ENCODE peak calls at places on chromosomes 2 and 18, in eight cellular contexts. N is D341Med; X is sigmoid colon; I is activated CD8-positive, alpha-beta memory T cell treated with anti-CD3 and anti-CD28 coated beads, Interleukin-2, amount 50 U/mL, for 48 hours; T is NCI-H146; D is GF-D8; K is fibroblast of pulmonary artery; L is IMR-90. A is an unnamed sample.

GRCh38 chr2:171482877-171483276 is 39.4 kb upstream of the CYBRD1 start:
- DNase-seq in N (no peak), X (no peak), I (no peak), T (no peak), D (no peak), K (no peak), L (peak), A (no peak)

GRCh38 chr2:231200805-231201474 is 2.5 kb downstream of the ARMC9 start:
- DNase-seq in N (no peak), X (peak), I (no peak), T (no peak), D (no peak), K (peak), L (peak), A (no peak)

GRCh38 chr2:8303322-8303832 is 378.5 kb upstream of the ID2 start:
- DNase-seq in N (no peak), X (peak), I (peak), T (no peak), D (peak), K (no peak), L (no peak), A (peak)

GRCh38 chr2:21916934-21917522 is 793.3 kb downstream of the TDRD15 start:
- DNase-seq in N (no peak), X (no peak), I (no peak), T (no peak), D (no peak), K (no peak), L (peak), A (no peak)

GRCh38 chr2:68741238-68741637 is 6.6 kb downstream of the ARHGAP25 start:
- DNase-seq in N (no peak), X (no peak), I (no peak), T (no peak), D (no peak), K (no peak), L (no peak), A (peak)

GRCh38 chr2:202337706-202338346 is 38.3 kb upstream of the BMPR2 start:
- DNase-seq in N (peak), X (no peak), I (no peak), T (no peak), D (no peak), K (no peak), L (no peak), A (no peak)

GRCh38 chr18:46542545-46542944 is 114.5 kb downstream of the LOXHD1 start:
- DNase-seq in N (no peak), X (no peak), I (no peak), T (no peak), D (no peak), K (peak), L (no peak), A (no peak)

GRCh38 chr18:71707985-71708500 is 836.1 kb downstream of the CBLN2 start:
- DNase-seq in N (no peak), X (no peak), I (no peak), T (no peak), D (no peak), K (peak), L (no peak), A (no peak)

GRCh38 chr2:180141600-180141999 is 134.5 kb upstream of the CWC22 start:
- DNase-seq in N (no peak), X (no peak), I (no peak), T (no peak), D (no peak), K (no peak), L (no peak), A (no peak)

GRCh38 chr2:113370030-113370429 is 67.5 kb upstream of the ZNG1B start:
- DNase-seq in N (no peak), X (no peak), I (no peak), T (no peak), D (no peak), K (no peak), L (no peak), A (no peak)

GRCh38 chr2:162734866-162735265 is 103.7 kb downstream of the KCNH7 start:
- DNase-seq in N (no peak), X (no peak), I (no peak), T (no peak), D (no peak), K (no peak), L (no peak), A (no peak)

GRCh38 chr2:42196403-42197267 is 27.5 kb downstream of the EML4 start:
- DNase-seq in N (peak), X (no peak), I (no peak), T (peak), D (peak), K (peak), L (peak), A (peak)

GRCh38 chr18:63887424-63887823 is at the start of gene SERPINB2:
- DNase-seq in N (no peak), X (no peak), I (no peak), T (no peak), D (no peak), K (peak), L (peak), A (peak)

GRCh38 chr18:57440331-57441101 is 5.3 kb downstream of the ONECUT2 start:
- DNase-seq in N (no peak), X (no peak), I (peak), T (no peak), D (no peak), K (no peak), L (no peak), A (no peak)

GRCh38 chr2:169472249-169472648 is 7.0 kb upstream of the BBS5 start:
- DNase-seq in N (no peak), X (no peak), I (no peak), T (no peak), D (no peak), K (no peak), L (no peak), A (no peak)

GRCh38 chr2:142881619-142882018 is 4.2 kb downstream of the KYNU start:
- DNase-seq in N (no peak), X (no peak), I (no peak), T (no peak), D (no peak), K (no peak), L (no peak), A (no peak)